ENCODE peak calls at places on chromosomes 12 and 14, in five cellular contexts. A, L, S, T and K are unnamed samples. For H3K9me3, H3K4me1 and H3K36me3, the result is how much of the 10 kb centered on the place peaks cover.

GRCh38 chr12:49895773-49896172 is 7.9 kb downstream of the FAIM2 start:
- DNase-seq in T (no peak), A (no peak), S (no peak), L (no peak), K (no peak)

GRCh38 chr12:89082354-89082753 is 269.9 kb downstream of the DUSP6 start:
- DNase-seq in S (no peak), A (no peak), L (no peak), T (no peak), K (no peak)

GRCh38 chr12:27521066-27521465 is 2.9 kb upstream of the PPFIBP1 start:
- DNase-seq in L (no peak), T (peak), S (peak), A (peak), K (no peak)

GRCh38 chr14:41385787-41386186 is 220.9 kb upstream of the LRFN5 start:
- DNase-seq in A (no peak), S (no peak), T (no peak), L (no peak), K (no peak)

GRCh38 chr12:26523708-26524150 is 309.3 kb downstream of the ITPR2 start:
- DNase-seq in A (peak), L (peak), S (peak), T (peak), K (peak)

GRCh38 chr12:39490500-39491276 is 47.8 kb upstream of the KIF21A start:
- DNase-seq in T (no peak), L (no peak), S (no peak), A (no peak), K (no peak)

GRCh38 chr14:33765251-33765650 is 185.6 kb downstream of the EGLN3 start:
- DNase-seq in A (peak), T (no peak), S (no peak), L (no peak), K (no peak)

GRCh38 chr12:45577844-45578399 is 151.6 kb upstream of the ARID2 start:
- DNase-seq in A (no peak), L (no peak), S (no peak), T (no peak), K (no peak)

GRCh38 chr12:19189522-19189921 is 60.0 kb downstream of the PLEKHA5 start:
- DNase-seq in A (no peak), L (no peak), S (no peak), T (no peak), K (no peak)

GRCh38 chr12:89800435-89800834 is 91.8 kb upstream of the ATP2B1 start:
- DNase-seq in A (no peak), T (no peak), L (no peak), S (no peak), K (no peak)

GRCh38 chr12:113684053-113684907 is 212.6 kb upstream of the LHX5 start:
- DNase-seq in T (no peak), A (no peak), S (no peak), L (no peak), K (no peak)

GRCh38 chr12:62640910-62641448 is 174.4 kb downstream of the MON2 start:
- DNase-seq in S (no peak), L (no peak), A (no peak), T (no peak), K (no peak)

GRCh38 chr14:79708991-79709390 is 502.3 kb downstream of the DIO2 start:
- DNase-seq in L (no peak), A (no peak), S (no peak), T (no peak), K (peak)

GRCh38 chr12:30820406-30820946 is 65.7 kb upstream of the CAPRIN2 start:
- DNase-seq in S (no peak), A (no peak), T (no peak), L (no peak), K (no peak)

GRCh38 chr14:103910262-103910935 is 17.9 kb upstream of the TDRD9 start:
- DNase-seq in T (peak), L (peak), A (peak), S (peak), K (peak)

GRCh38 chr12:119783787-119784186 is 93.3 kb downstream of the CIT start:
- DNase-seq in S (no peak), L (no peak), T (no peak), A (no peak), K (no peak)

GRCh38 chr12:89959188-89959587 is 250.6 kb upstream of the ATP2B1 start:
- DNase-seq in S (no peak), L (no peak), T (no peak), A (no peak), K (no peak)

GRCh38 chr12:51419473-51420228 is 5.0 kb upstream of the SLC4A8 start:
- DNase-seq in S (no peak), A (no peak), L (no peak), T (no peak), K (peak)

GRCh38 chr12:120466560-120467315 is 2.8 kb downstream of the SRSF9 start:
- DNase-seq in T (no peak), A (no peak), L (no peak), S (no peak), K (peak)

GRCh38 chr14:45083979-45084722 is at the start of gene PRPF39:
- DNase-seq in A (peak), T (peak), S (peak), L (peak), K (peak)

GRCh38 chr12:111408116-111408440 is 2.4 kb downstream of the SH2B3 start:
- DNase-seq in L (no peak), T (no peak), S (no peak), A (no peak), K (no peak)

GRCh38 chr14:76867536-76868452 is 41.6 kb downstream of the LRRC74A start:
- DNase-seq in T (no peak), L (peak), S (peak), A (peak), K (no peak)

GRCh38 chr14:97177016-97177415 is 379.8 kb downstream of the VRK1 start:
- DNase-seq in L (no peak), T (no peak), A (no peak), S (no peak), K (peak)

GRCh38 chr14:104254735-104255400 is 116.5 kb downstream of the KIF26A start:
- DNase-seq in T (no peak), A (no peak), L (no peak), S (no peak), K (no peak)

GRCh38 chr14:101004954-101005353 is 101.4 kb upstream of the RTL1 start:
- DNase-seq in S (no peak), T (no peak), L (no peak), A (no peak), K (no peak)

GRCh38 chr14:101002738-101003137 is 99.2 kb upstream of the RTL1 start:
- DNase-seq in S (no peak), T (no peak), L (no peak), A (no peak), K (no peak)

GRCh38 chr14:101006008-101006407 is 102.5 kb upstream of the RTL1 start:
- DNase-seq in S (no peak), A (no peak), L (no peak), T (no peak), K (no peak)

GRCh38 chr14:101005447-101005846 is 101.9 kb upstream of the RTL1 start:
- DNase-seq in A (peak), L (no peak), S (no peak), T (no peak), K (no peak)

GRCh38 chr14:101004176-101004575 is 100.7 kb upstream of the RTL1 start:
- DNase-seq in T (no peak), S (no peak), A (no peak), L (no peak), K (no peak)
- H3K9me3 ChIP-seq in T (under half), S (under half), A (under half), L (under half), K (under half)

GRCh38 chr14:101855958-101856357 is 94.4 kb downstream of the PPP2R5C start:
- DNase-seq in A (no peak), S (no peak), L (no peak), T (no peak), K (no peak)
- H3K4me1 ChIP-seq in A (half or more), S (under half), L (half or more), T (under half), K (under half)

GRCh38 chr12:105167346-105167745 is 59.8 kb downstream of the WASHC4 start:
- DNase-seq in T (no peak), A (no peak), L (no peak), S (no peak), K (no peak)

GRCh38 chr12:105168006-105168405 is 60.5 kb downstream of the WASHC4 start:
- DNase-seq in S (no peak), L (no peak), T (no peak), A (no peak), K (no peak)

GRCh38 chr12:105170139-105170538 is 62.6 kb downstream of the WASHC4 start:
- DNase-seq in T (no peak), S (no peak), L (no peak), A (no peak), K (no peak)

GRCh38 chr12:105175397-105175990 is 60.5 kb downstream of the APPL2 start:
- DNase-seq in T (no peak), L (no peak), S (no peak), A (no peak), K (no peak)

DNA sequence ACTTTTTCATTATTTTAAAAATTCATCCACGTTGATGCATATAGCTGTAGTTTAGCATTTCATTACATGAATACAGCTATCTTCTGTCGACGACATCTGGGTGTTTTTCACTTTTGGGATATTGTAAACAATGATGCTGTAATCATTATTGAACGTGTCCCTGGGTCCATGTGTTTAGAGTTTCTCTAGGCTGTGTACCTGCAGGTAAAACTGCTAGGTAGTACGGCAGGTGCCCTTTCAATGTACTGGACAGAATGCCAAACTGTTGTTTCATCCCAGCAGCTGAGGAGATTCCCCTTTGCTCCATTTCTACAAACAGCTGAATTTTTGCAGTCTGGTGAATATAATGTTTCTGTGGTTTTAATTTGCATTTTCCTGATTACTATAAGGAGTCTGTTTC is 63.9 kb downstream of the APPL2 start:
- DNase-seq in A (no peak), S (no peak), T (no peak), L (no peak), K (no peak)
- H3K36me3 ChIP-seq in A (half or more), S (under half), T (under half), L (half or more), K (under half)

GRCh38 chr14:70622111-70622712 is 19.5 kb upstream of the TTC9 start:
- DNase-seq in T (no peak), A (no peak), L (no peak), S (no peak), K (peak)

GRCh38 chr14:70619708-70620107 is 19.3 kb upstream of the MED6 start:
- DNase-seq in T (no peak), L (no peak), S (no peak), A (no peak), K (no peak)

GRCh38 chr14:70624972-70625371 is 16.7 kb upstream of the TTC9 start:
- DNase-seq in S (no peak), L (no peak), A (no peak), T (no peak), K (peak)
- H3K9me3 ChIP-seq in S (under half), L (under half), A (under half), T (under half), K (under half)